ENCODE peak calls at places on chromosomes 11 and 22, in nine cellular contexts. I is renal cortical epithelial cell; B is stimulated activated CD4-positive, alpha-beta T cell treated with anti-CD3 and anti-CD28 coated beads, Interleukin-4, amount 100 ng/mL, for 24 hours; M is left lung; C is anterior cingulate cortex; N is NCI-H748 treated with DMSO at 0.1 percent for 48 hours; F is H54; Y is T-helper 17 cell; W is gastrocnemius medialis. Z is an unnamed sample.

GRCh38 chr11:19866037-19866436 is 153.4 kb downstream of the NAV2 start:
- DNase-seq in I (no peak), B (no peak), M (no peak), C (no peak), N (no peak), F (no peak), Y (no peak), W (no peak), Z (no peak)

GRCh38 chr11:59247535-59248227 is 35.0 kb upstream of the MPEG1 start:
- DNase-seq in I (no peak), B (no peak), M (no peak), C (no peak), N (no peak), F (no peak), Y (no peak), W (peak), Z (no peak)

GRCh38 chr22:43777204-43777671 is 34.9 kb downstream of the EFCAB6 start:
- DNase-seq in I (peak), B (no peak), M (no peak), C (no peak), N (no peak), F (peak), Y (no peak), W (no peak), Z (no peak)

GRCh38 chr11:31059529-31059928 is 310.0 kb downstream of the DCDC1 start:
- DNase-seq in I (no peak), B (no peak), M (no peak), C (no peak), N (no peak), F (no peak), Y (no peak), W (no peak), Z (no peak)

GRCh38 chr22:37870273-37870672 is 21.1 kb downstream of the EIF3L start:
- DNase-seq in I (no peak), B (no peak), M (no peak), C (no peak), N (no peak), F (no peak), Y (no peak), W (no peak), Z (no peak)

GRCh38 chr11:101346591-101346990 is 217.0 kb upstream of the PGR start:
- DNase-seq in I (no peak), B (no peak), M (no peak), C (no peak), N (no peak), F (no peak), Y (no peak), W (no peak), Z (no peak)

GRCh38 chr11:35618497-35619029 is 303 bp downstream of the FJX1 start:
- DNase-seq in I (no peak), B (no peak), M (peak), C (no peak), N (no peak), F (no peak), Y (no peak), W (no peak), Z (peak)

GRCh38 chr22:35611891-35612576 is 5.1 kb downstream of the MB start:
- DNase-seq in I (no peak), B (no peak), M (no peak), C (no peak), N (no peak), F (no peak), Y (no peak), W (peak), Z (no peak)

GRCh38 chr11:71563401-71563800 is 2.0 kb upstream of the KRTAP5-10 start:
- DNase-seq in I (peak), B (peak), M (no peak), C (no peak), N (no peak), F (peak), Y (no peak), W (no peak), Z (peak)

GRCh38 chr11:27179334-27179733 is 138.7 kb downstream of the BBOX1 start:
- DNase-seq in I (no peak), B (no peak), M (no peak), C (no peak), N (no peak), F (no peak), Y (no peak), W (no peak), Z (no peak)

GRCh38 chr22:21778705-21779363 is 43.2 kb upstream of the YPEL1 start:
- DNase-seq in I (peak), B (no peak), M (no peak), C (no peak), N (no peak), F (peak), Y (no peak), W (no peak), Z (peak)

GRCh38 chr11:65104628-65105027 is 7.0 kb upstream of the TM7SF2 start:
- DNase-seq in I (no peak), B (no peak), M (no peak), C (no peak), N (no peak), F (no peak), Y (no peak), W (no peak), Z (no peak)

GRCh38 chr11:112316971-112317370 is 56.3 kb upstream of the PLET1 start:
- DNase-seq in I (no peak), B (no peak), M (no peak), C (no peak), N (no peak), F (no peak), Y (no peak), W (no peak), Z (no peak)

GRCh38 chr22:38719196-38719595 is 13.5 kb downstream of the GTPBP1 start:
- DNase-seq in I (no peak), B (no peak), M (no peak), C (no peak), N (no peak), F (no peak), Y (no peak), W (no peak), Z (no peak)

GRCh38 chr11:24163146-24163545 is 333.7 kb upstream of the LUZP2 start:
- DNase-seq in I (no peak), B (no peak), M (no peak), C (no peak), N (no peak), F (no peak), Y (no peak), W (no peak), Z (no peak)

GRCh38 chr11:102111787-102112653 is 1.8 kb downstream of the YAP1 start:
- DNase-seq in I (peak), B (peak), M (no peak), C (no peak), N (no peak), F (peak), Y (no peak), W (peak), Z (no peak)

GRCh38 chr22:36068776-36069344 is 40.2 kb upstream of the RBFOX2 start:
- DNase-seq in I (no peak), B (no peak), M (no peak), C (no peak), N (no peak), F (no peak), Y (no peak), W (no peak), Z (no peak)

GRCh38 chr11:133928628-133929059 is 28.1 kb downstream of the IGSF9B start:
- DNase-seq in I (peak), B (peak), M (peak), C (no peak), N (peak), F (peak), Y (peak), W (no peak), Z (no peak)

GRCh38 chr11:2761131-2762030 is 61.6 kb upstream of the KCNQ1OT1 start:
- DNase-seq in I (no peak), B (peak), M (peak), C (no peak), N (no peak), F (no peak), Y (peak), W (no peak), Z (peak)

GRCh38 chr22:33921576-33922181 is 1.4 kb upstream of the LARGE1 start:
- DNase-seq in I (peak), B (peak), M (peak), C (no peak), N (no peak), F (peak), Y (peak), W (peak), Z (no peak)

GRCh38 chr11:64854534-64855502 is 10.4 kb upstream of the CDC42BPG start:
- DNase-seq in I (peak), B (peak), M (peak), C (no peak), N (no peak), F (peak), Y (peak), W (peak), Z (peak)

GRCh38 chr11:130785376-130786110 is 130.7 kb downstream of the SNX19 start:
- DNase-seq in I (peak), B (no peak), M (no peak), C (no peak), N (no peak), F (no peak), Y (no peak), W (no peak), Z (peak)

GRCh38 chr11:84558085-84558905 is 1068.8 kb downstream of the DLG2 start:
- DNase-seq in I (peak), B (no peak), M (no peak), C (no peak), N (no peak), F (peak), Y (no peak), W (no peak), Z (peak)

GRCh38 chr11:83092488-83093384 is 21.0 kb upstream of the RAB30 start:
- DNase-seq in I (peak), B (no peak), M (no peak), C (no peak), N (no peak), F (peak), Y (no peak), W (peak), Z (peak)

GRCh38 chr11:20363500-20364411 is at the start of gene HTATIP2:
- DNase-seq in I (no peak), B (peak), M (peak), C (no peak), N (peak), F (no peak), Y (peak), W (peak), Z (peak)

GRCh38 chr11:69644071-69644961 is 3.4 kb downstream of the CCND1 start:
- DNase-seq in I (peak), B (no peak), M (peak), C (no peak), N (no peak), F (peak), Y (no peak), W (no peak), Z (peak)

GRCh38 chr11:5153574-5154431 is 754 bp downstream of the OR52A1 start:
- DNase-seq in I (no peak), B (no peak), M (no peak), C (no peak), N (no peak), F (no peak), Y (no peak), W (no peak), Z (peak)

GRCh38 chr11:749731-750130 is 2.5 kb downstream of the TALDO1 start:
- DNase-seq in I (no peak), B (no peak), M (no peak), C (no peak), N (no peak), F (no peak), Y (no peak), W (no peak), Z (no peak)

GRCh38 chr11:75516886-75517285 is 8.9 kb downstream of the GDPD5 start:
- DNase-seq in I (no peak), B (no peak), M (no peak), C (no peak), N (no peak), F (no peak), Y (no peak), W (no peak), Z (no peak)